ENCODE peak calls at places on chromosomes 6 and 20, in six cellular contexts. Y is A549, G is hepatocyte, T is heart left ventricle, R is BJ, Z is foreskin fibroblast. K is an unnamed sample.

GRCh38 chr20:52130406-52130805 is 61.2 kb downstream of the ZFP64 start:
- DNase-seq in R (no peak), G (no peak), T (no peak), Z (peak), Y (no peak), K (no peak)

GRCh38 chr20:6886065-6886729 is 118.7 kb downstream of the BMP2 start:
- DNase-seq in G (no peak), T (no peak), Y (no peak), R (no peak), Z (no peak), K (no peak)

GRCh38 chr6:11538049-11538798 is 675 bp downstream of the TMEM170B start:
- DNase-seq in R (no peak), Z (no peak), T (peak), Y (no peak), G (peak), K (no peak)

GRCh38 chr6:1391692-1392309 is 2.4 kb downstream of the FOXF2 start:
- DNase-seq in R (no peak), Y (no peak), T (no peak), G (no peak), Z (no peak), K (no peak)

GRCh38 chr6:17173071-17173470 is 71.2 kb downstream of the STMND1 start:
- DNase-seq in R (no peak), Z (no peak), Y (no peak), T (no peak), G (no peak), K (no peak)

GRCh38 chr6:128073389-128073788 is 172.5 kb upstream of the THEMIS start:
- DNase-seq in R (no peak), T (no peak), Y (no peak), Z (no peak), G (peak), K (no peak)

GRCh38 chr20:62667530-62668440 is 25.5 kb downstream of the SLCO4A1 start:
- DNase-seq in G (no peak), T (no peak), Y (no peak), Z (no peak), R (no peak), K (no peak)

GRCh38 chr6:170298688-170299087 is 7.8 kb upstream of the DLL1 start:
- DNase-seq in R (no peak), G (no peak), Z (no peak), T (no peak), Y (no peak), K (no peak)

GRCh38 chr6:47710295-47710694 is 11.9 kb downstream of the ADGRF4 start:
- DNase-seq in R (no peak), Z (no peak), G (no peak), Y (no peak), T (no peak), K (no peak)

GRCh38 chr6:149439626-149440025 is 39.6 kb downstream of the SUMO4 start:
- DNase-seq in Z (no peak), G (no peak), Y (no peak), R (no peak), T (no peak), K (no peak)

GRCh38 chr20:44180814-44181213 is 6.2 kb downstream of the JPH2 start:
- DNase-seq in T (peak), G (peak), R (no peak), Z (peak), Y (no peak), K (no peak)

GRCh38 chr6:37131104-37131959 is 38.6 kb upstream of the PIM1 start:
- DNase-seq in T (peak), Y (peak), G (peak), Z (no peak), R (no peak), K (no peak)

GRCh38 chr20:63435552-63435951 is 36.9 kb downstream of the KCNQ2 start:
- DNase-seq in Y (no peak), R (no peak), G (peak), Z (no peak), T (no peak), K (no peak)

GRCh38 chr6:51153109-51153508 is 334.4 kb downstream of the TFAP2B start:
- DNase-seq in Z (no peak), Y (no peak), R (no peak), G (no peak), T (no peak), K (no peak)

GRCh38 chr6:52124126-52125121 is 37.0 kb upstream of the PKHD1 start:
- DNase-seq in Z (no peak), G (no peak), T (no peak), Y (no peak), R (no peak), K (no peak)

GRCh38 chr20:51624157-51624731 is 81.7 kb upstream of the NFATC2 start:
- DNase-seq in T (peak), Z (peak), R (no peak), Y (peak), G (peak), K (no peak)

GRCh38 chr20:25508083-25508770 is 77.1 kb downstream of the NINL start:
- DNase-seq in R (peak), Z (peak), Y (peak), T (no peak), G (peak), K (no peak)

GRCh38 chr6:82783587-82784253 is 281.9 kb downstream of the UBE3D start:
- DNase-seq in Y (peak), R (no peak), Z (no peak), T (no peak), G (no peak), K (no peak)

GRCh38 chr6:89567635-89568390 is 70.7 kb downstream of the LYRM2 start:
- DNase-seq in Z (no peak), Y (no peak), G (no peak), T (no peak), R (no peak), K (no peak)

GRCh38 chr6:29708432-29709177 is 14.6 kb upstream of the HLA-F start:
- DNase-seq in R (no peak), Y (no peak), T (no peak), Z (no peak), G (no peak), K (no peak)

GRCh38 chr6:51459958-51460357 is 627.5 kb downstream of the PKHD1 start:
- DNase-seq in Y (no peak), R (no peak), Z (no peak), G (no peak), T (no peak), K (no peak)

GRCh38 chr20:63135411-63135810 is 80.5 kb downstream of the YTHDF1 start:
- DNase-seq in Y (no peak), G (no peak), T (no peak), R (no peak), Z (no peak), K (no peak)

GRCh38 chr20:38728911-38729642 is 4.8 kb downstream of the SLC32A1 start:
- DNase-seq in T (no peak), Y (no peak), R (no peak), G (no peak), Z (no peak), K (no peak)

GRCh38 chr20:35013421-35014411 is 58.0 kb downstream of the MYH7B start:
- DNase-seq in Y (no peak), T (no peak), Z (no peak), R (no peak), G (no peak), K (no peak)

GRCh38 chr20:1832634-1833033 is 62.6 kb upstream of the SIRPA start:
- DNase-seq in Y (no peak), R (no peak), Z (no peak), T (no peak), G (no peak), K (no peak)

GRCh38 chr20:48142258-48142657 is 357.0 kb upstream of the SULF2 start:
- DNase-seq in T (no peak), G (no peak), Z (no peak), Y (no peak), R (no peak), K (no peak)
- H3K4me3 ChIP-seq in T (no peak), G (no peak), Z (no peak), Y (no peak), R (no peak), K (no peak)

GRCh38 chr6:33814663-33814985 is 10.8 kb upstream of the MLN start:
- DNase-seq in Y (no peak), G (no peak), T (no peak), R (no peak), Z (no peak), K (no peak)

GRCh38 chr6:33813960-33814662 is 10.3 kb upstream of the MLN start:
- DNase-seq in T (no peak), Z (no peak), G (no peak), Y (no peak), R (no peak), K (no peak)

GRCh38 chr6:33809619-33810018 is 5.8 kb upstream of the MLN start:
- DNase-seq in T (no peak), Y (no peak), G (no peak), R (no peak), Z (no peak), K (no peak)

GRCh38 chr6:33813246-33813904 is 9.6 kb upstream of the MLN start:
- DNase-seq in T (no peak), Y (no peak), R (no peak), Z (no peak), G (no peak), K (no peak)

DNA sequence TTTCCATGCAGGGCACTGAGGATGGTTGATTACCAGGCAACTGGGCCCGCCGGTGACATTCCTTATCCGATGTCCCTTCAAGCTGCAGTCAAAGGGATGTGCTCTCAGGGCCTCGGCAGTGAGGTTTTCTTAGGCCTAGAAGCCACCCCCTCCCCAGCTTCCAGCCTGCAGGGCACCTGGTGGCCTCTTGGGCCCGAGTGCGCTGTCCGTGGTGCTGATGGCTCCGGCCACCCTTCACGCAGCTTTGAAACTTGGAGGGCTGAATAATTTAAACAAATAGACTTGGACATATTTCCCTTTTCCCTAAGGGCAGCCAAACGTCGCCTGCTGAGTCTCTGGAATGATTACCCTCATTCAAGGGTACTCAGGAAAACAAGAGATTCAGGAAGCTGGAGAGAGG is 8.9 kb upstream of the MLN start:
- DNase-seq in Z (peak), G (peak), Y (peak), T (peak), R (no peak), K (no peak)
- TF ChIP-seq CTCF in Z (peak), G (no peak), Y (no peak), T (no peak), R (peak), K (peak)

DNA sequence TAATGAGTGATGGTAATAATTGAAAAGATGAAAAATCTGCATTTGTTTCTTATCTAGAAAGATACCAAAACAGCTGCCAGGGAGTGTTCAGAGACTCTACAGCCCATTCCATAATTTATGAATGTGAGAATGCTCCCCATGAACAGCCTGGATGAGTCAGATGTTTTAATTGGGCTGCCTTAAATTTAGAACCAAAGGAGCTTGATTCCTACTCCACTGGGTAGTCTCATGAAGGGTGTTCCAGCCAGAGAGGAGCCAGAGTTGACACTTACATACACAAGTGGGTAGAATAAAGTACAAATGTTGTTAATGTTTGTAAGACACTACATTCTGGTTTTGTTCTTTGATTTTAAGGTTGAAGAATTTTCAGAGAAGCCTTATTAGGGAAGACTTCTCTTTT is 158.7 kb upstream of the PRND start:
- DNase-seq in G (no peak), Z (no peak), Y (no peak), T (no peak), R (no peak), K (no peak)
- H3K4me3 ChIP-seq in G (no peak), Z (no peak), Y (no peak), T (no peak), R (no peak), K (no peak)

GRCh38 chr20:18288748-18289705 is 700 bp downstream of the ZNF133 start:
- DNase-seq in G (peak), T (peak), R (no peak), Z (no peak), Y (no peak), K (no peak)

GRCh38 chr20:18284805-18285533 is 3.4 kb upstream of the ZNF133 start:
- DNase-seq in Z (no peak), Y (peak), T (no peak), G (no peak), R (no peak), K (no peak)

GRCh38 chr20:18287546-18287914 is 797 bp upstream of the ZNF133 start:
- DNase-seq in T (no peak), Z (no peak), R (no peak), G (peak), Y (no peak), K (no peak)

DNA sequence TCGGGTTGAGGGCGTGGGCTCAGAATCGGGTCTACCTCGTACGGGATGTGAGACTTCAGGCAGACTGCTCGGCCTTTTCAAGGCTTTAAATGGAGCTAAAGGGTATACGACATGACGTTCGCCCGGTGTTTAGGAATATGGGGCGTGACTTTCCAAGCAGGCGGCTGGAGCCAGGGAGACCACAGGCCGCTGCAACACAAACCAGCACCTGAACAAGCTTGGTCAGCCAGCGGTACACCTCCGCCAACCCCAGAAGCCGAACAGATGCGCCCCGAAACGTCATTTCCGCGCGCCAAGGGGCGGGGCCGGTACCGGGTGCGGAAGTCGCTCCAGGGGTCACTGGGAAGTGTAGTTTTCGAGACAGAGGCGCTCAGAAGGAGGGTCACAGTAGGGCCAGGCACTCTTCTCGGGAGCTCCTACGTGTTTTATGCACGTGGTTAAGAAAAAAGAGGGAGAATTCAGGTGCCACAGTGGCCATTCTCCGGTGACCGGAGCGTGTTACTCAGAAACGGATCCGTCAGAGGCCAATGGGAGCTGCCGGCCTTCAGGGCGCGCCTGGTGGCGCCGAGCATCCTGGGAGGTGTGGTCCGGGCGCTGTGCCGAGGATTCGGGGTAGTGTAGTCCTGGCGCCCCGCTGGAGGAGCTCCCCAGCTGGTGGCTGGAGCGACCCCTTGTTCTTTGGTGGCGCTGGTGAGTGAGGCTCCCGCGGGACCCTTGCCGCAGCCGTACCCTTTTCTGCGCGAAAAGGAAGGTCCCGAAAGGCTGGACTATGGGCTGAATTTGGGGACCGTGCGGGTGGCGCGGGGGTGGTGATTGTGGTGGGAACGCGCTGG is at the start of gene ZNF133:
- DNase-seq in Z (peak), R (peak), G (peak), Y (peak), T (peak), K (peak)
- TF ChIP-seq CTCF in Z (no peak), R (peak), G (peak), Y (no peak), T (no peak), K (no peak)

GRCh38 chr6:151240036-151240685 is 394 bp downstream of the AKAP12 start:
- DNase-seq in Z (peak), Y (peak), R (no peak), G (peak), T (peak), K (peak)

GRCh38 chr6:151242420-151242841 is 2.7 kb downstream of the AKAP12 start:
- DNase-seq in T (no peak), Y (no peak), G (no peak), Z (no peak), R (no peak), K (no peak)

GRCh38 chr6:151240861-151241642 is 1.3 kb downstream of the AKAP12 start:
- DNase-seq in Y (peak), G (peak), T (peak), R (no peak), Z (peak), K (peak)

GRCh38 chr6:151239603-151240035 is at the start of gene AKAP12:
- DNase-seq in R (no peak), Z (peak), Y (peak), T (peak), G (peak), K (no peak)

GRCh38 chr6:151241853-151242252 is 2.1 kb downstream of the AKAP12 start:
- DNase-seq in G (no peak), Z (no peak), R (no peak), Y (no peak), T (no peak), K (no peak)
- H3K4me3 ChIP-seq in G (peak), Z (peak), R (peak), Y (peak), T (no peak), K (peak)

GRCh38 chr20:46651091-46651962 is at the start of gene SLC13A3:
- DNase-seq in R (no peak), Y (no peak), G (peak), Z (no peak), T (no peak), K (no peak)
- TF ChIP-seq CTCF in R (no peak), Y (no peak), G (no peak), Z (no peak), T (no peak), K (no peak)

GRCh38 chr6:106087548-106088325 is 1.6 kb downstream of the PRDM1 start:
- DNase-seq in T (peak), R (no peak), Z (peak), G (no peak), Y (no peak), K (no peak)

GRCh38 chr6:106092279-106092678 is 6.1 kb downstream of the PRDM1 start:
- DNase-seq in Z (no peak), G (no peak), Y (no peak), T (no peak), R (no peak), K (no peak)

GRCh38 chr6:106085687-106085983 is 501 bp upstream of the PRDM1 start:
- DNase-seq in R (no peak), T (no peak), Y (no peak), G (no peak), Z (no peak), K (no peak)

GRCh38 chr6:106085984-106086832 is at the start of gene PRDM1:
- DNase-seq in Z (peak), T (peak), G (peak), R (no peak), Y (peak), K (peak)

DNA sequence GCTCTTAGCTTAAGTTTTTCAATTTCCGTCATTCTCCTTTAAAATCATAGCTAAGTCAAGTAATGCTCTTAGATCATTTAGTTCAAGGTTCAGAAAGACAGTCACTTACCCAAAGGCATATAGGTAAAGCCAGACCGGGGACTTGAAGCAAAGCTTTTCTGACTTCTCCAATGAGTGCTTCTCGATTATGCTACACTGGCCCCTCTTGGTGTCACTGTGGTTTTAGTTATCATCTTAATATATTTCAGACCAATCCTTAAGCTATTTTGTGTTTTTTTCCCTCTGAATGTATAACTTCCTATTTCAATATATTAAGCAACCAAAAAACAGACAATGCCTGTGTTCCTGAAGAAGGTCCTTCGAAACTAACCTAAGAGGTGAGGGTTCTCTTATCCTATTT is 3.8 kb downstream of the PRDM1 start:
- DNase-seq in Y (no peak), Z (no peak), G (no peak), T (no peak), R (no peak), K (no peak)
- H3K4me3 ChIP-seq in Y (peak), Z (peak), G (no peak), T (no peak), R (peak), K (peak)

DNA sequence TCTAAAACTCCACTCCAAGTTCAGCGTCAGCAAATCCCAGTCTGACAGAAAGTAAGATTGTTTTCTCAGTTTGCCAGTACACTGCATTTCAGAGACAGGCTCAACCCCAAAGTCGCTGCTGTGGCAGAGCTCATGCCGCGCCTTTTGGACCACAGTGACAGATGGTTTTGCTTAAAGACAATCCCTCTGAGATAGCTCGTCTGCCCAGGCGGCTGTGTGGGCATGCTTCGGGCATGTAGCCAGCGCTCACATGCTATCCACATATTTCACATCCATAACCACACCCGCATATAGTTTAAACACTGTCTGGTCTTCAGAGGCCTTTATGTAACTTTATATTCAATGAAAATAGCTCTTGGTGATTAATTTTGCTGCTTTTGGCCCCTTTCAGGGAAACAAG is 14.7 kb upstream of the PXDC1 start:
- DNase-seq in R (peak), T (no peak), G (no peak), Z (peak), Y (no peak), K (peak)
- TF ChIP-seq CTCF in R (no peak), T (no peak), G (no peak), Z (no peak), Y (no peak), K (no peak)

GRCh38 chr6:135141728-135142127 is 39.4 kb upstream of the MYB start:
- DNase-seq in Z (no peak), T (no peak), R (no peak), Y (no peak), G (no peak), K (no peak)
- H3K4me3 ChIP-seq in Z (no peak), T (no peak), R (no peak), Y (no peak), G (no peak), K (no peak)